ENCODE peak calls at places on chromosomes 4 and X, in six cellular contexts. I, P, A, U, O and T are unnamed samples.

GRCh38 chr4:31294655-31295054 is 574.5 kb downstream of the PCDH7 start:
- DNase-seq in P (no peak), O (no peak), A (no peak), U (no peak), I (no peak), T (no peak)

GRCh38 chr4:48079972-48080391 is 54.1 kb downstream of the TXK start:
- DNase-seq in I (no peak), A (peak), U (no peak), P (no peak), O (no peak), T (peak)

GRCh38 chr4:171880136-171880535 is 66.9 kb downstream of the GALNTL6 start:
- DNase-seq in I (peak), P (no peak), O (no peak), U (peak), A (peak), T (peak)

GRCh38 chr4:106603471-106603870 is 234.9 kb upstream of the GIMD1 start:
- DNase-seq in O (no peak), I (no peak), A (no peak), U (no peak), P (no peak), T (no peak)

GRCh38 chr4:57080781-57081650 is 29.2 kb downstream of the IGFBP7 start:
- DNase-seq in I (peak), U (peak), P (no peak), A (peak), O (no peak), T (peak)

GRCh38 chr4:105306158-105306781 is 159.6 kb downstream of the TET2 start:
- DNase-seq in P (no peak), I (peak), A (no peak), U (no peak), O (peak), T (peak)

GRCh38 chrX:11770320-11770719 is 12.3 kb downstream of the MSL3 start:
- DNase-seq in O (peak), U (peak), I (peak), A (peak), P (no peak), T (peak)

GRCh38 chr4:15864771-15865566 is 73.6 kb downstream of the FGFBP1 start:
- DNase-seq in P (no peak), U (peak), I (no peak), A (no peak), O (no peak), T (no peak)

GRCh38 chr4:179803857-179804256 is 2361.6 kb upstream of the AGA start:
- DNase-seq in P (no peak), A (no peak), U (no peak), O (no peak), I (no peak), T (no peak)

GRCh38 chr4:120286813-120287212 is 220.2 kb upstream of the MAD2L1 start:
- DNase-seq in O (no peak), U (no peak), P (no peak), I (peak), A (no peak), T (no peak)

GRCh38 chr4:146637853-146638800 is 566 bp upstream of the POU4F2 start:
- DNase-seq in I (no peak), A (no peak), P (no peak), U (no peak), O (no peak), T (no peak)

DNA sequence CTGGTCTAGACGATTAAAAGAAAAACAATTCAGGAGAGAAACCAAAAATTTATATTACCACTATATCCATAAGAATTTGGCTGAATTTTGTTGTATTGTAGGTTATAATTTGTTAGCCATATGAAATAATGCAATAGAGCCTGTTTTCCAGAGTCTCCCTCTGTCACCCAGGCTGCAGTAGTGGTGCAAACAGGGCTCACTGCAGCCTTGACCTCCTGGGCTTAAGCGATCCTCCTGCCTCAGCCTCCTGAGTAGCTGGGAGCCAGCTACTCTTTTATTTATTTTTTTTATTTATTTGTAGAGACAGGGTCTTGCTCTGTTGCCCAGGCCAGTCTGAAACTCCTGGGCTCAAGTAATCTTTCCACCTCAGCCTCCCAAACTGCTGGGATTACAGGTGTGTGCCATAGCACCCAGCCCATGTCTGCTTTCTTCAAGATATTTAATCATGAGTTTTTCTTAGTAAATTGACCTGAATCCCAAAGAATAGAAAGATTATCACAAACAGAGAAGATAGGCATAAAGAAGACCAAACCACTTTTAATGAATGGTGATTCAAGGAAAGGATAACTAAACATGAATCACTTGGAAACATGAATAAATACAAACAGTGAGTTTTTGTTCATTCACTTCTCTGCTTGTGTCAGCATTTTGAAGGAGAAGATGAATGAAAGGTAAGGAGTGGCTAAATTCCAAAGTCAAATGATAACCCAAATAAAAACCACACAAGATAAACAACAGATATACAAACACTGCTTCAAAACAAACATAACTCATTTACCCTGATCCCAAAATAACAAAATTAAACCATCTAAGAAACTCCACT is 82.1 kb downstream of the PPP3CA start:
- DNase-seq in I (peak), P (no peak), O (no peak), U (no peak), A (no peak), T (no peak)
- H3K4me3 ChIP-seq in I (no peak), P (no peak), O (no peak), U (no peak), A (no peak), T (no peak)

GRCh38 chr4:41185614-41186609 is 28.4 kb downstream of the APBB2 start:
- DNase-seq in O (no peak), P (no peak), I (peak), A (no peak), U (peak), T (no peak)
- H3K4me3 ChIP-seq in O (no peak), P (no peak), I (peak), A (peak), U (peak), T (no peak)

GRCh38 chrX:7076245-7076661 is 71.3 kb upstream of the STS start:
- DNase-seq in U (no peak), A (no peak), I (no peak), P (no peak), O (no peak), T (no peak)
- H3K4me3 ChIP-seq in U (no peak), A (no peak), I (no peak), P (no peak), O (no peak), T (no peak)

DNA sequence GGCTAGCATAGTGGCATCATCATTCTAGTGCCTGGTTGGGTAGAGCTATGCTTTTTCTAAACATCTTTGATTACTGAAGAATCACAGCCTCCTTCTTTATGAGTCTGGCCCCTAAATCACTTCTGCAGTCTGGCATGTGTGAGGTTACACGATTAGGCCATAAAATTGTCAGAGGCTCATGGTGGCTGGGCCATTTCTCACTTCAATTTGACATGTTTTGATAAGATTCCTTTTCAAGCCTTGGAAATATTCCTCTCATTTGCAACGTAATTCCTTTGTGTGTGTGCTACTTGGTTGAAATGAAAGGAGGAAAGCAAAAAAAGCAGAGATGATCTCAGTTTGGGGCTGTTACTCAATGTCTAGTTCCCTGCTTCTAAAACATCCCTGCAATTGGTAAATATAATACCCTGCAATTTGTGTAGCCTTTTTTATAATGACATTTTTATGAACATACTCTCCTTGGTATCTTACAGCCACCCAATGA is 6.2 kb downstream of the CCKAR start:
- DNase-seq in A (peak), I (peak), O (no peak), P (no peak), U (peak), T (no peak)
- H3K4me3 ChIP-seq in A (no peak), I (no peak), O (no peak), P (no peak), U (no peak), T (no peak)

DNA sequence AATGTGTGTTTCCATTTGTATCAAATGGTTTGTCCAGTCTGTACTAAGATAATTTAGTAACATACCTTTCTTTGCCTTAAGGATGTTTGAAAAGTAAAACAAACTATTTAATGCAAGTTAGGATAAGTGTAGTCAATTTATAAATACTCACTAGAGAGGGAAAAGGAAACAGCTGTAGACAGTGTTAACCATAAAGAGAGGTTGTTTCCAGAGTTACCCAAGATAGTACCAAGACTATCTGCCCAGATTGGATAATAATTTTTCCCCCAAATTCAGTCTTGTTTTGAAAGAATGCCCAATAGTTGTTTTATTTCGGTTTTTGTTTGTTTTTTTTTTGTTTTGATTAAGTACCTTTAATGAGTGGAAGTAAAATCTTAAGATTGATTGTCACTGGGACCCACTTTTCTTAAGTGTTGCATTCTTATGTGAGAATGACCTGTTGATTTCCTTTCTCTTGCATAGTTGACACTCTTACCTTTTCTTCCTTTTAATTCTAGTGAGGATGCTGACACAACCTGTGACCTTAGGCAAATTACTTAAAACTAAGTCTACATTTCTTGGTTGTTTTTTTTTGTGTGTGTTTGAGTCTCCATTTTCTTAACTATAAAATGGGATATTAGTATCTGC is 12.8 kb downstream of the AFF1 start:
- DNase-seq in U (no peak), I (no peak), A (no peak), O (no peak), P (no peak), T (no peak)
- H3K4me3 ChIP-seq in U (no peak), I (no peak), A (no peak), O (no peak), P (no peak), T (no peak)